ENCODE peak calls at places on chromosomes 12 and 14, in four cellular contexts. T, S, L and U are unnamed samples.

GRCh38 chr14:56422703-56423213 is 156.8 kb upstream of the TMEM260 start:
- DNase-seq in L (peak), T (peak), S (peak), U (no peak)

GRCh38 chr12:12779529-12779928 is 5.9 kb upstream of the APOLD1 start:
- DNase-seq in S (peak), L (no peak), T (no peak), U (no peak)

GRCh38 chr12:106634206-106634605 is 51.4 kb downstream of the RFX4 start:
- DNase-seq in S (no peak), T (no peak), L (no peak), U (no peak)

GRCh38 chr12:104672096-104672445 is 215.3 kb downstream of the CHST11 start:
- DNase-seq in T (no peak), S (no peak), L (no peak), U (no peak)

GRCh38 chr14:46717211-46717610 is 65.6 kb upstream of the RPL10L start:
- DNase-seq in L (no peak), S (peak), T (no peak), U (no peak)

GRCh38 chr12:89684131-89684530 is 24.5 kb downstream of the ATP2B1 start:
- DNase-seq in L (no peak), T (no peak), S (no peak), U (no peak)

GRCh38 chr14:59424707-59425106 is 40.5 kb downstream of the GPR135 start:
- DNase-seq in L (no peak), S (no peak), T (peak), U (no peak)

GRCh38 chr12:49959570-49960473 is 1.9 kb upstream of the AQP5 start:
- DNase-seq in T (no peak), L (no peak), S (peak), U (peak)

GRCh38 chr14:73463411-73463810 is 5.1 kb upstream of the NUMB start:
- DNase-seq in L (no peak), S (peak), T (peak), U (no peak)

GRCh38 chr14:53109028-53109687 is 44.0 kb downstream of the DDHD1 start:
- DNase-seq in T (no peak), S (no peak), L (peak), U (no peak)

GRCh38 chr12:104534162-104534856 is 77.6 kb downstream of the CHST11 start:
- DNase-seq in S (no peak), T (no peak), L (no peak), U (no peak)

GRCh38 chr12:63103489-63104131 is 47.4 kb downstream of the AVPR1A start:
- DNase-seq in S (peak), L (peak), T (no peak), U (no peak)

GRCh38 chr12:132356686-132357622 is 27.6 kb upstream of the GALNT9 start:
- DNase-seq in S (peak), T (no peak), L (peak), U (peak)

GRCh38 chr12:96210376-96211055 is 16.3 kb downstream of the ELK3 start:
- DNase-seq in T (no peak), S (no peak), L (no peak), U (no peak)

GRCh38 chr12:10197879-10198278 is 14.8 kb upstream of the GABARAPL1 start:
- DNase-seq in L (no peak), T (no peak), S (no peak), U (no peak)

GRCh38 chr12:110317921-110318320 is 36.9 kb downstream of the ATP2A2 start:
- DNase-seq in S (peak), T (no peak), L (no peak), U (no peak)

GRCh38 chr14:66508846-66509621 is 1.1 kb downstream of the GPHN start:
- DNase-seq in S (peak), L (peak), T (peak), U (peak)

GRCh38 chr12:25395227-25395626 is 144.5 kb upstream of the KRAS start:
- DNase-seq in S (no peak), T (no peak), L (no peak), U (no peak)

GRCh38 chr12:78797201-78797931 is 67.2 kb upstream of the SYT1 start:
- DNase-seq in L (no peak), S (peak), T (no peak), U (no peak)

GRCh38 chr14:80605536-80605935 is 336.0 kb downstream of the CEP128 start:
- DNase-seq in L (no peak), T (no peak), S (peak), U (no peak)

GRCh38 chr14:103517172-103517566 is 5.5 kb downstream of the CKB start:
- DNase-seq in S (no peak), T (no peak), L (no peak), U (peak)

GRCh38 chr14:32367501-32367900 is 38.4 kb downstream of the AKAP6 start:
- DNase-seq in S (peak), T (no peak), L (no peak), U (no peak)

GRCh38 chr12:50050119-50050385 is 7.3 kb upstream of the ASIC1 start:
- DNase-seq in L (no peak), S (no peak), T (no peak), U (no peak)

GRCh38 chr12:43578782-43579181 is 26.8 kb upstream of the ADAMTS20 start:
- DNase-seq in L (no peak), S (peak), T (no peak), U (no peak)

GRCh38 chr14:65224799-65225198 is 122.5 kb upstream of the MAX start:
- DNase-seq in L (no peak), S (no peak), T (no peak), U (no peak)

GRCh38 chr12:99954724-99955123 is 30.0 kb downstream of the ANKS1B start:
- DNase-seq in T (no peak), L (no peak), S (no peak), U (no peak)

GRCh38 chr12:99960312-99960711 is 24.4 kb downstream of the ANKS1B start:
- DNase-seq in S (no peak), T (no peak), L (no peak), U (no peak)

GRCh38 chr12:99957866-99958466 is 26.8 kb downstream of the ANKS1B start:
- DNase-seq in S (no peak), L (no peak), T (no peak), U (no peak)

DNA sequence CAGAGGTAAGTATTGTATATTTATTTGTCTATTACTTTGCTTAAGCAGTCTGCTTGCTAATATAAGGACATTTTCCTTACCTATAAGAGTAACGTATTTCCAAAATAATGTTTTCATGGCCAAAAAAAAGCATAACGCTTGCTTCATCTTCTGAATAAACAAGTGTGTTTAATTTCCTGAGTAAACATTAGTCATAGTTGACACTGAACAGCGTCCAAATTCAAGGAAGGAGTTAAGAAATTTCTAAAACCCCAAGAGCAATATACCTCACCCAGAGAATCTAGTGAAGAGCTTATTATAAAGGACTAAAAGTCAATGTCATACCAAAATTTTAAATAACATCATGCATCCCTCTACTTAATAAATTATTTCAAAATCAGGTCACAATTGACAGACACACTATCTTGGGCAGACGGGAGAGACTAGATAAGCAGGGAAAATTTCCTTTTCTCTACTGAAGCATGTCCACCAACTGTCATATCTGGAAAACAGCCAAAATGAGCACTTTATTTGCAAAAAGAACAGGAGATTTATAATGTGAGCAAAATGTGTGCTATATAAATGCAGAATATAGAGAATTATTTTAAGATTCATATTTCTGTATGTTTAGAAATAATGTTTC is 25.1 kb downstream of the ANKS1B start:
- DNase-seq in T (no peak), L (no peak), S (peak), U (no peak)
- H3K4me3 ChIP-seq in T (no peak), L (no peak), S (no peak), U (no peak)

GRCh38 chr12:1605129-1606020 is 11.0 kb upstream of the FBXL14 start:
- DNase-seq in T (peak), S (peak), L (peak), U (peak)

GRCh38 chr12:1608783-1609119 is 14.4 kb upstream of the FBXL14 start:
- DNase-seq in T (no peak), L (no peak), S (no peak), U (no peak)

GRCh38 chr12:1610072-1610643 is 15.8 kb upstream of the FBXL14 start:
- DNase-seq in L (no peak), T (no peak), S (no peak), U (no peak)

GRCh38 chr12:1606021-1606622 is 11.7 kb upstream of the FBXL14 start:
- DNase-seq in L (peak), T (peak), S (peak), U (peak)

GRCh38 chr12:1607940-1608782 is 13.8 kb upstream of the FBXL14 start:
- DNase-seq in S (no peak), T (no peak), L (no peak), U (no peak)
- H3K27ac ChIP-seq in S (no peak), T (peak), L (no peak), U (no peak)

GRCh38 chr12:40028296-40028695 is 77.6 kb downstream of the SLC2A13 start:
- DNase-seq in L (no peak), T (no peak), S (no peak), U (no peak)
- H3K4me3 ChIP-seq in L (no peak), T (no peak), S (no peak), U (no peak)

GRCh38 chr14:75267141-75267601 is 11.5 kb upstream of the FOS start:
- DNase-seq in T (no peak), L (no peak), S (peak), U (no peak)
- H3K27ac ChIP-seq in T (peak), L (no peak), S (peak), U (peak)

DNA sequence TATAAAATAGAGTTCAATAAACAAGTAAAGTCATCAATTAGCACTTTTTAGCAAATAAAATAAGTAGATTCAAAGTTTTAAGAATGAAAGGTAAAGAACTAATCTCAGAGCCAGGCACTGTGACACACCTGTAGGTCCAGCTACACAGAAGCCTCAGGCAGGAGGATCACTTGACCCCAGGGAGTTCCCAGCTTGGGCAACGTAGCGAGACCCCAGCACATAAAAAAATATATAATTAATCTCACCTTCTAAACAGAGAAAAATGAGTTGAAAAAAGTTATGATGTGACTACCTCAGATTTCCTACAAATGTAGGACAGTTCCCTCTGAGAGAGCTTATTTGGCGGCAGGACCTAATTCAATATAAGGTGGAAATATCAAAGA is 19.3 kb downstream of the DAD1 start:
- DNase-seq in L (no peak), T (no peak), S (no peak), U (no peak)
- H3K4me3 ChIP-seq in L (no peak), T (peak), S (no peak), U (no peak)

GRCh38 chr12:75511116-75512048 is at the start of gene KRR1:
- DNase-seq in L (peak), T (peak), S (peak), U (peak)
- H3K27ac ChIP-seq in L (peak), T (peak), S (peak), U (peak)

GRCh38 chr14:89440997-89441909 is 24.2 kb upstream of the FOXN3 start:
- DNase-seq in S (no peak), L (peak), T (no peak), U (no peak)
- H3K4me3 ChIP-seq in S (no peak), L (no peak), T (no peak), U (no peak)

GRCh38 chr12:19485240-19485639 is 45.9 kb downstream of the AEBP2 start:
- DNase-seq in T (no peak), L (no peak), S (no peak), U (no peak)
- H3K27ac ChIP-seq in T (no peak), L (no peak), S (no peak), U (no peak)

DNA sequence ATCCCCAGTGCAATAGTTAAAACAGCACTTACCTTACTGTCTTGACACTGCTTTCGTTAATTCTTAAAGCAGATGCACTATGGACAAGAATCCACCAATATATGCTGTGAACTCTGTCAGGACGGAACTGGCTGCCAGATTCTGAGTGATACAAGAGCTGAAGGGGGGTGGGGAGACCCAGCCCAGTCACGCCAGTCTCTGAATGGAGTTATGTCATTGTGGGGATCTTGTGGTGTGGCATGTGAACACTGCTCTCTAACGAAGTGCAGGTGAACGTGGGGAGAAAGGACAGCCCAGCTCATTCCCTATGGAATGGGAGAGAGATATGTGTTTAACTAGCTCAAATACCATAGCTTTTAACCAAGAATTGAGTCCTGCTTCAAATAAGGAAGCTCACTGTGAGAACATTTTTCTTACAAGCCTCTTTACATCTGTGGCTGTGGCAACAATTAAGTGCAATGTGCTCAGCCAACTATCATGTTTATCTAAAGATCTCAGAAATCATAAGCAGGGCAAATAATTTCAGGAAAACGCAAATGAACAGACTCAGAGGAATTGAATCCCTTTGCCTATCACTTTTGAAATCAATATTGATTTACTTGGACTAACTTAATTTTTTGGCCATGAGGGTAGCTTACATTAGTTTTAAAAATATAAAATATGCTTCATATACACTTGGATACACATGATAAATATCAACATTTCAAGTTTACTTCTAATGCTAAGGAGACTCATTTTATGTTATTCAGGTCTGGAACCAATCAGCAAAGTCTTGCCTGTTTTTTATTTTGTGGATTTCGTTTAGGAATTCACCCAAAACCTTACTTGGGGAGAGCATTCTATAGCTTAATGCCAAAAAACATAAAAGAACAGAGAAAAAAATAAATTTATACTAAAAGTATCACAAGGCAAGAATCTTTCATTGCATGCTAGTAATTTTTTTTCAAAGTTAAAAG is at the start of gene LUM:
- DNase-seq in S (peak), L (no peak), T (peak), U (no peak)
- H3K4me3 ChIP-seq in S (peak), L (no peak), T (peak), U (peak)